ENCODE peak calls at places on chromosomes 3 and 15, in five cellular contexts. One of them, this sample, is unnamed.

GRCh38 chr3:125141596-125142417 is 70.7 kb downstream of the SLC12A8 start:
- DNase-seq in astrocyte of the cerebellum: no peak
- DNase-seq in transverse colon: peak
- DNase-seq in fibroblast of lung: peak
- DNase-seq in cardiac muscle cell: peak
- DNase-seq in this sample: no peak

GRCh38 chr15:101431748-101432147 is 57.8 kb downstream of the PCSK6 start:
- DNase-seq in cardiac muscle cell: no peak
- DNase-seq in fibroblast of lung: no peak
- DNase-seq in astrocyte of the cerebellum: no peak
- DNase-seq in transverse colon: no peak
- DNase-seq in this sample: no peak

GRCh38 chr3:112126501-112126900 is 6.5 kb downstream of the GCSAM start:
- DNase-seq in fibroblast of lung: peak
- DNase-seq in cardiac muscle cell: peak
- DNase-seq in transverse colon: no peak
- DNase-seq in astrocyte of the cerebellum: no peak
- DNase-seq in this sample: no peak

GRCh38 chr15:65690778-65691177 is 69.0 kb downstream of the SLC24A1 start:
- DNase-seq in fibroblast of lung: no peak
- DNase-seq in transverse colon: no peak
- DNase-seq in cardiac muscle cell: peak
- DNase-seq in astrocyte of the cerebellum: no peak
- DNase-seq in this sample: no peak

GRCh38 chr15:62807539-62808130 is 234.9 kb upstream of the TPM1 start:
- DNase-seq in cardiac muscle cell: no peak
- DNase-seq in astrocyte of the cerebellum: no peak
- DNase-seq in fibroblast of lung: no peak
- DNase-seq in transverse colon: no peak
- DNase-seq in this sample: no peak

GRCh38 chr3:194871143-194871863 is 185.6 kb downstream of the FAM43A start:
- DNase-seq in transverse colon: peak
- DNase-seq in cardiac muscle cell: peak
- DNase-seq in fibroblast of lung: peak
- DNase-seq in astrocyte of the cerebellum: peak
- DNase-seq in this sample: peak

GRCh38 chr15:66023322-66023972 is 154.2 kb downstream of the RAB11A start:
- DNase-seq in fibroblast of lung: peak
- DNase-seq in astrocyte of the cerebellum: peak
- DNase-seq in cardiac muscle cell: no peak
- DNase-seq in transverse colon: no peak
- DNase-seq in this sample: no peak

GRCh38 chr3:36192901-36193300 is 187.4 kb upstream of the STAC start:
- DNase-seq in transverse colon: no peak
- DNase-seq in astrocyte of the cerebellum: no peak
- DNase-seq in fibroblast of lung: no peak
- DNase-seq in cardiac muscle cell: no peak
- DNase-seq in this sample: no peak

GRCh38 chr3:197278933-197279332 is 19.5 kb downstream of the DLG1 start:
- DNase-seq in fibroblast of lung: no peak
- DNase-seq in cardiac muscle cell: no peak
- DNase-seq in transverse colon: no peak
- DNase-seq in astrocyte of the cerebellum: no peak
- DNase-seq in this sample: no peak

GRCh38 chr15:38853608-38854007 is 289.0 kb upstream of the RASGRP1 start:
- DNase-seq in cardiac muscle cell: peak
- DNase-seq in fibroblast of lung: no peak
- DNase-seq in astrocyte of the cerebellum: no peak
- DNase-seq in transverse colon: no peak
- DNase-seq in this sample: no peak

GRCh38 chr3:20060924-20061323 is 20.7 kb downstream of the KAT2B start:
- DNase-seq in transverse colon: no peak
- DNase-seq in fibroblast of lung: peak
- DNase-seq in cardiac muscle cell: peak
- DNase-seq in astrocyte of the cerebellum: no peak
- DNase-seq in this sample: no peak

GRCh38 chr3:12932347-12932746 is 91.0 kb upstream of the RPL32 start:
- DNase-seq in cardiac muscle cell: no peak
- DNase-seq in transverse colon: no peak
- DNase-seq in fibroblast of lung: no peak
- DNase-seq in astrocyte of the cerebellum: no peak
- DNase-seq in this sample: peak

GRCh38 chr15:84658080-84658787 is at the start of gene NMB:
- DNase-seq in fibroblast of lung: peak
- DNase-seq in cardiac muscle cell: peak
- DNase-seq in transverse colon: peak
- DNase-seq in astrocyte of the cerebellum: peak
- DNase-seq in this sample: peak

GRCh38 chr3:148790841-148791240 is 36.8 kb upstream of the CPB1 start:
- DNase-seq in cardiac muscle cell: peak
- DNase-seq in transverse colon: peak
- DNase-seq in astrocyte of the cerebellum: peak
- DNase-seq in fibroblast of lung: peak
- DNase-seq in this sample: peak

GRCh38 chr15:100779331-100780207 is 100.1 kb upstream of the ALDH1A3 start:
- DNase-seq in fibroblast of lung: no peak
- DNase-seq in transverse colon: no peak
- DNase-seq in cardiac muscle cell: no peak
- DNase-seq in astrocyte of the cerebellum: no peak
- DNase-seq in this sample: no peak

GRCh38 chr3:127690823-127691452 is 18.2 kb downstream of the ABTB1 start:
- DNase-seq in transverse colon: no peak
- DNase-seq in cardiac muscle cell: peak
- DNase-seq in astrocyte of the cerebellum: no peak
- DNase-seq in fibroblast of lung: peak
- DNase-seq in this sample: no peak

GRCh38 chr15:65828566-65828965 is 36.5 kb upstream of the DENND4A start:
- DNase-seq in fibroblast of lung: no peak
- DNase-seq in astrocyte of the cerebellum: no peak
- DNase-seq in cardiac muscle cell: no peak
- DNase-seq in transverse colon: no peak
- DNase-seq in this sample: no peak

GRCh38 chr3:146334151-146334550 is 83.2 kb upstream of the PLSCR4 start:
- DNase-seq in transverse colon: no peak
- DNase-seq in cardiac muscle cell: peak
- DNase-seq in astrocyte of the cerebellum: peak
- DNase-seq in fibroblast of lung: peak
- DNase-seq in this sample: no peak

GRCh38 chr3:125163739-125164601 is 48.6 kb downstream of the SLC12A8 start:
- DNase-seq in cardiac muscle cell: peak
- DNase-seq in astrocyte of the cerebellum: no peak
- DNase-seq in fibroblast of lung: peak
- DNase-seq in transverse colon: peak
- DNase-seq in this sample: no peak

GRCh38 chr3:171260899-171261298 is 199.3 kb downstream of the TNIK start:
- DNase-seq in astrocyte of the cerebellum: no peak
- DNase-seq in cardiac muscle cell: no peak
- DNase-seq in fibroblast of lung: no peak
- DNase-seq in transverse colon: no peak
- DNase-seq in this sample: no peak

GRCh38 chr3:156259896-156260788 is 139.8 kb downstream of the KCNAB1 start:
- DNase-seq in fibroblast of lung: peak
- DNase-seq in cardiac muscle cell: no peak
- DNase-seq in astrocyte of the cerebellum: no peak
- DNase-seq in transverse colon: no peak
- DNase-seq in this sample: no peak

GRCh38 chr3:60301142-60301541 is 950.1 kb downstream of the FHIT start:
- DNase-seq in cardiac muscle cell: peak
- DNase-seq in astrocyte of the cerebellum: peak
- DNase-seq in transverse colon: no peak
- DNase-seq in fibroblast of lung: peak
- DNase-seq in this sample: no peak

GRCh38 chr3:65401359-65401810 is 637.3 kb downstream of the MAGI1 start:
- DNase-seq in transverse colon: no peak
- DNase-seq in cardiac muscle cell: no peak
- DNase-seq in astrocyte of the cerebellum: no peak
- DNase-seq in fibroblast of lung: no peak
- DNase-seq in this sample: no peak

GRCh38 chr15:84099181-84099580 is 136.4 kb upstream of the GOLGA6L4 start:
- DNase-seq in fibroblast of lung: peak
- DNase-seq in astrocyte of the cerebellum: peak
- DNase-seq in transverse colon: peak
- DNase-seq in cardiac muscle cell: peak
- DNase-seq in this sample: no peak

GRCh38 chr3:89098964-89099585 is 8.3 kb upstream of the EPHA3 start:
- DNase-seq in astrocyte of the cerebellum: peak
- DNase-seq in fibroblast of lung: peak
- DNase-seq in transverse colon: peak
- DNase-seq in cardiac muscle cell: peak
- DNase-seq in this sample: no peak

GRCh38 chr3:14459384-14459783 is 57.0 kb downstream of the SLC6A6 start:
- DNase-seq in astrocyte of the cerebellum: no peak
- DNase-seq in fibroblast of lung: no peak
- DNase-seq in transverse colon: no peak
- DNase-seq in cardiac muscle cell: no peak
- DNase-seq in this sample: no peak

GRCh38 chr3:194333212-194333980 is 17.7 kb downstream of the CPN2 start:
- DNase-seq in fibroblast of lung: peak
- DNase-seq in transverse colon: peak
- DNase-seq in cardiac muscle cell: peak
- DNase-seq in astrocyte of the cerebellum: peak
- DNase-seq in this sample: no peak

GRCh38 chr3:38725726-38726410 is 76.4 kb upstream of the SCN5A start:
- DNase-seq in astrocyte of the cerebellum: no peak
- DNase-seq in fibroblast of lung: peak
- DNase-seq in cardiac muscle cell: peak
- DNase-seq in transverse colon: no peak
- DNase-seq in this sample: peak

DNA sequence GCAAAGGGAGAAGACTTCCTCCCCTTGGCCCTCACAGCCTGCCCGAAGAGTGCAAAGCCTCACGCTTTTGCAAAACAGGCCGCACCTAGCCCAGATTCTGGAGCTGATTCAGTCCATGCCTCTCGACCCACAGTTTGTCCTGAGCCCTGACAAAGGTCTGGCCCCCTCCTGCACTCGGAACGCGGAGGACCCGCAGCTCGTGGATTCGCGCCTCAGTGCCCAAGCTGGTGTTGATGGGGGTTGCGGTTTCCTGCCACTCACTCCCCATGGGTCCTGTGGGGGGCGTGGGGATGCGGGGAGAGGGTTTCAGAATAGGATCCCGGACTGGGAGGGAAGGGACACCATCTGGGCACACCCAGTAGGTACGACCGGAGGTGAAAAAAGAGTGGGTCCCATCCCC is 594 bp upstream of the CRABP1 start:
- DNase-seq in cardiac muscle cell: no peak
- DNase-seq in fibroblast of lung: no peak
- DNase-seq in astrocyte of the cerebellum: no peak
- DNase-seq in transverse colon: no peak
- DNase-seq in this sample: no peak
- H3K4me3 ChIP-seq in cardiac muscle cell: no peak
- H3K4me3 ChIP-seq in fibroblast of lung: no peak
- H3K4me3 ChIP-seq in astrocyte of the cerebellum: no peak
- H3K4me3 ChIP-seq in transverse colon: no peak
- H3K4me3 ChIP-seq in this sample: no peak

DNA sequence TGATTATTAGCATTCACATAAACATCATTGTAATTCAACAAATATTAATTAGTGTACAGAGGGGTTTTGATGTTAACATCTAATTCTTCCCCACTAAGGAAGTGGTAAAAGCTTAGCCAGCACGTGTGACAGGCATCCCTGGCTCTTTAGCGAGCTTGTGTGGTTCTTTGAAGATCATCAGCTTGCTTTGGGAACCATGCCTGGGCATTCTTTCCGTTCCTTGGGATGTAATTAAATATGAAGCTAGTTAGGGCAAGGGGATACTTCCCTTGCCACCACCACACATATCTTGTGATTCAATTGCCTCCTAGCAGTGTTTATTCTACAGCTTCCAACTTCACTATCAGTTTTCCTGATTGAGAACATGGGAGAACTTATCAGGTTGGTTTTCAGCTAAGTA is 246.5 kb downstream of the MYRIP start:
- DNase-seq in fibroblast of lung: peak
- DNase-seq in astrocyte of the cerebellum: no peak
- DNase-seq in cardiac muscle cell: no peak
- DNase-seq in transverse colon: no peak
- DNase-seq in this sample: no peak
- TF ChIP-seq CTCF in fibroblast of lung: no peak
- TF ChIP-seq CTCF in astrocyte of the cerebellum: no peak
- TF ChIP-seq CTCF in cardiac muscle cell: no peak
- TF ChIP-seq CTCF in transverse colon: no peak
- TF ChIP-seq CTCF in this sample: no peak

GRCh38 chr15:68888419-68888818 is 41.9 kb upstream of the SPESP1 start:
- DNase-seq in astrocyte of the cerebellum: no peak
- DNase-seq in transverse colon: no peak
- DNase-seq in cardiac muscle cell: no peak
- DNase-seq in fibroblast of lung: no peak
- DNase-seq in this sample: no peak
- H3K4me3 ChIP-seq in astrocyte of the cerebellum: no peak
- H3K4me3 ChIP-seq in transverse colon: no peak
- H3K4me3 ChIP-seq in cardiac muscle cell: no peak
- H3K4me3 ChIP-seq in fibroblast of lung: no peak
- H3K4me3 ChIP-seq in this sample: no peak

DNA sequence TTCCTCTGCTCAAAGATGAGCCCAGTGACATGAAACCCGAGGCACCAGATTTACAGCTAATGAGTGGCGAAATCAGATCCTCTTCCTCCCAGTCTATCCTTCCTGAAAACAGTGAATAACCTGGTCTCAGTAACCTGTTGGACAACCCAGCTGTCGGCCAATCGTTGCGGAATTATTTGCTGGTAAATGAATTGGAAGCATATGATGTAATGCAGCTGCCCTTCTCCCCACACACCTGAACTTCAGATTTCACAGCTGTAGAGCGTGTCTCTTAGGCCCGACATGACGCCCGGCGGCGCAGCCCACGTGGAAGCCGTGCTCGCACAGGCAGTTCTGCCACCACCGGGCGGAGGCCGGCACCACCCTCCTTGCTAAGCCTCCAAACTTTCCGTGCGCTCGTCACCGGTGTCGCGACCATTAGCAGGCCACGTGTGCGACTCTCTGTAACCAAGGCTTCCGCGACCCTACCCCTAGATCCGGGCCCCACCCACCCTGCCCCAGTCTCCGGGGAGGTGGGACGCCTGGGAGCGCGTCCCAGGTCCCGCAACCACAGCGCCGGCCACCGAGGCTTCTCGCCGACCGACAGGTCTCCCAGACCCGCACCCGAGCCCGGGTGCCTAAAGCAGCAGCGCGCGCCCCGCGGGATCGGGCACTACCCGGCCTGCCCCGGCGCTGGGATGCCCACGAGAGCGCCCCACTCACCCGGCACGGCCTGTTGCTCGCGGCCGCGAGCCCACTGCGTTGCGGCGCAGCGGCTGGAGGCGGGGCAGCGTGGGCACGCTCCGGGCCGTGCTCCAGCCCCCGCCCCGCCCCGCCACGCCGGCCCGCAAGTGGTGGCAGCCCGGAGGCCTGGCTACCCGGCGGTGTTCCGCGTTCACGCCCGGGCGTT is at the start of gene RIOX2:
- DNase-seq in astrocyte of the cerebellum: no peak
- DNase-seq in transverse colon: peak
- DNase-seq in cardiac muscle cell: peak
- DNase-seq in fibroblast of lung: peak
- DNase-seq in this sample: peak
- TF ChIP-seq CTCF in astrocyte of the cerebellum: no peak
- TF ChIP-seq CTCF in transverse colon: no peak
- TF ChIP-seq CTCF in cardiac muscle cell: no peak
- TF ChIP-seq CTCF in fibroblast of lung: no peak
- TF ChIP-seq CTCF in this sample: peak

GRCh38 chr15:25066708-25067107 is 111.9 kb downstream of the SNRPN start:
- DNase-seq in cardiac muscle cell: no peak
- DNase-seq in astrocyte of the cerebellum: no peak
- DNase-seq in fibroblast of lung: no peak
- DNase-seq in transverse colon: no peak
- DNase-seq in this sample: no peak
- H3K4me3 ChIP-seq in cardiac muscle cell: no peak
- H3K4me3 ChIP-seq in astrocyte of the cerebellum: no peak
- H3K4me3 ChIP-seq in fibroblast of lung: no peak
- H3K4me3 ChIP-seq in transverse colon: no peak
- H3K4me3 ChIP-seq in this sample: no peak

This sample was measured in retinal pigment epithelial cell.